ENCODE peak calls at places on chromosomes 16 and 17, in seven cellular contexts. K is activated T-cell treated with anti-CD3 and anti-CD28 coated beads for 24 hours; Z is stimulated activated CD4-positive, alpha-beta T cell treated with anti-CD3 and anti-CD28 coated beads, Interleukin-1b, Interleukin-23, amount 100 ng/mL, for 24 hours; G is HFF-Myc; N is IMR-90; D is pons; X is SJSA1. H is an unnamed sample.

GRCh38 chr16:87487361-87487924 is 5.4 kb downstream of the ZCCHC14 start:
- DNase-seq in G (no peak), N (no peak), K (no peak), X (no peak), D (no peak), Z (no peak), H (peak; percentile 71)

GRCh38 chr17:78125138-78125913 is 3.2 kb downstream of the TMC6 start:
- DNase-seq in K (no peak), X (no peak), N (no peak), D (no peak), Z (no peak), G (no peak), H (no peak)

GRCh38 chr17:45584092-45585036 is 93.8 kb upstream of the PLEKHM1 start:
- DNase-seq in D (peak; percentile 73), G (no peak), X (peak; percentile 77), N (peak; percentile 36), Z (peak; percentile 50), K (peak; percentile 56), H (peak; percentile 85)

GRCh38 chr16:8572919-8573724 is 17.2 kb downstream of the TMEM114 start:
- DNase-seq in Z (no peak), N (peak; percentile 37), X (peak; percentile 21), K (no peak), D (peak; percentile 38), G (no peak), H (peak; percentile 9)

GRCh38 chr17:73541561-73541981 is 102.7 kb downstream of the SDK2 start:
- DNase-seq in D (no peak), N (no peak), X (no peak), K (no peak), Z (no peak), G (no peak), H (no peak)

GRCh38 chr17:77356109-77356689 is 215.4 kb downstream of the SEC14L1 start:
- DNase-seq in X (peak; percentile 38), Z (no peak), K (no peak), N (no peak), D (no peak), G (no peak), H (peak; percentile 57)

GRCh38 chr16:4217246-4218131 is 24.4 kb downstream of the SRL start:
- DNase-seq in D (no peak), G (no peak), Z (no peak), N (peak; percentile 27), K (no peak), X (no peak), H (peak; percentile 3)

GRCh38 chr17:39676198-39676819 is 8.1 kb downstream of the PNMT start:
- DNase-seq in G (no peak), X (no peak), N (no peak), Z (no peak), K (no peak), D (peak; percentile 23), H (no peak)

GRCh38 chr17:73131993-73132595 is 32.7 kb upstream of the SSTR2 start:
- DNase-seq in N (no peak), D (no peak), X (no peak), G (no peak), Z (no peak), K (no peak), H (no peak)

GRCh38 chr17:39150795-39151679 is at the start of gene PLXDC1:
- DNase-seq in N (no peak), K (no peak), D (no peak), Z (no peak), G (no peak), X (no peak), H (no peak)

GRCh38 chr16:85626191-85626951 is 13.2 kb downstream of the GSE1 start:
- DNase-seq in G (no peak), N (no peak), K (no peak), D (no peak), Z (no peak), X (no peak), H (no peak)

GRCh38 chr17:50347894-50348291 is 2.0 kb downstream of the XYLT2 start:
- DNase-seq in X (no peak), D (no peak), K (no peak), G (no peak), Z (no peak), N (no peak), H (no peak)

GRCh38 chr16:15418206-15418605 is 16.2 kb upstream of the BMERB1 start:
- DNase-seq in G (no peak), D (no peak), N (no peak), X (no peak), Z (no peak), K (no peak), H (no peak)

GRCh38 chr17:31629696-31630470 is 229.2 kb downstream of the COPRS start:
- DNase-seq in X (no peak), G (peak; percentile 93), K (no peak), Z (no peak), N (peak; percentile 71), D (no peak), H (peak; percentile 77)

GRCh38 chr17:65183736-65184135 is 46.6 kb downstream of the RGS9 start:
- DNase-seq in D (no peak), N (peak; percentile 70), K (no peak), X (peak; percentile 90), Z (no peak), G (no peak), H (no peak)

GRCh38 chr17:42122371-42123303 is at the start of gene HSPB9:
- DNase-seq in Z (no peak), N (no peak), G (no peak), K (no peak), X (no peak), D (no peak), H (no peak)

GRCh38 chr16:72099377-72099818 is 5.8 kb downstream of the DHX38 start:
- DNase-seq in G (peak; percentile 43), N (peak; percentile 49), Z (no peak), K (peak; percentile 20), X (peak; percentile 27), D (peak; percentile 58), H (peak; percentile 31)

GRCh38 chr17:57849163-57849873 is 526 bp downstream of the MRPS23 start:
- DNase-seq in Z (no peak), X (no peak), K (no peak), N (no peak), G (no peak), D (no peak), H (no peak)

GRCh38 chr17:61040666-61041065 is 359.0 kb upstream of the TBX2 start:
- DNase-seq in N (no peak), G (no peak), D (no peak), K (no peak), Z (no peak), X (no peak), H (no peak)

GRCh38 chr17:80441133-80441578 is 26.2 kb downstream of the ENDOV start:
- DNase-seq in D (no peak), K (no peak), N (peak; percentile 36), Z (peak; percentile 27), X (peak; percentile 38), G (no peak), H (no peak)

GRCh38 chr16:3431779-3432219 is 11.5 kb downstream of the ZNF597 start:
- DNase-seq in X (no peak), D (no peak), G (no peak), N (peak; percentile 31), K (peak; percentile 65), Z (peak; percentile 5), H (peak; percentile 77)

GRCh38 chr16:67181346-67181745 is 2.4 kb downstream of the MATCAP1 start:
- DNase-seq in G (no peak), K (no peak), X (no peak), Z (no peak), D (no peak), N (peak; percentile 92), H (peak; percentile 56)

GRCh38 chr16:29738514-29738913 is 7.3 kb downstream of the C16orf54 start:
- DNase-seq in X (no peak), K (no peak), G (no peak), D (no peak), Z (no peak), N (no peak), H (no peak)

GRCh38 chr17:76512366-76513305 is 11.4 kb upstream of the RHBDF2 start:
- DNase-seq in N (no peak), G (no peak), D (no peak), X (no peak), K (no peak), Z (no peak), H (no peak)

GRCh38 chr16:79372504-79373184 is 227.9 kb downstream of the MAF start:
- DNase-seq in K (peak; percentile 7), N (no peak), Z (no peak), D (no peak), G (no peak), X (no peak), H (peak; percentile 21)

GRCh38 chr16:87956169-87956770 is 5.0 kb downstream of the BANP start:
- DNase-seq in K (peak; percentile 73), G (no peak), N (peak; percentile 83), D (no peak), X (no peak), Z (peak; percentile 39), H (no peak)

GRCh38 chr16:85206472-85207356 is 94.4 kb upstream of the CIBAR2 start:
- DNase-seq in K (no peak), N (peak; percentile 48), X (peak; percentile 18), D (peak; percentile 45), G (no peak), Z (no peak), H (peak; percentile 83)

GRCh38 chr16:79307214-79307613 is 293.3 kb downstream of the MAF start:
- DNase-seq in D (peak; percentile 85), G (no peak), N (no peak), Z (no peak), X (no peak), K (no peak), H (no peak)

GRCh38 chr17:63041722-63042121 is 75.7 kb downstream of the TANC2 start:
- DNase-seq in Z (no peak), N (no peak), K (no peak), X (no peak), D (no peak), G (no peak), H (no peak)

GRCh38 chr16:3023415-3023668 is 400 bp downstream of the HCFC1R1 start:
- DNase-seq in G (peak; percentile 53), Z (no peak), D (peak; percentile 40), N (peak; percentile 66), K (no peak), X (no peak), H (peak; percentile 70)

H was measured in G401.